ENCODE peak calls at places on chromosome 4, in five cellular contexts. One of them, this sample, is unnamed.

GRCh38 chr4:113474017-113474416 is 287.5 kb downstream of the CAMK2D start:
- DNase-seq in brain microvascular endothelial cell: peak
- DNase-seq in HL-60: no peak
- DNase-seq in dorsolateral prefrontal cortex: no peak
- DNase-seq in upper lobe of right lung: no peak
- DNase-seq in this sample: no peak

GRCh38 chr4:183436417-183436816 is 8.0 kb upstream of the CDKN2AIP start:
- DNase-seq in brain microvascular endothelial cell: no peak
- DNase-seq in HL-60: no peak
- DNase-seq in dorsolateral prefrontal cortex: no peak
- DNase-seq in upper lobe of right lung: no peak
- DNase-seq in this sample: no peak

GRCh38 chr4:102693266-102693850 is 67.4 kb downstream of the MANBA start:
- DNase-seq in brain microvascular endothelial cell: no peak
- DNase-seq in HL-60: no peak
- DNase-seq in dorsolateral prefrontal cortex: no peak
- DNase-seq in upper lobe of right lung: no peak
- DNase-seq in this sample: no peak

GRCh38 chr4:168981460-168981859 is 28.6 kb downstream of the CBR4 start:
- DNase-seq in brain microvascular endothelial cell: no peak
- DNase-seq in HL-60: no peak
- DNase-seq in dorsolateral prefrontal cortex: no peak
- DNase-seq in upper lobe of right lung: no peak
- DNase-seq in this sample: no peak

GRCh38 chr4:173362666-173363065 is 8.1 kb upstream of the SAP30 start:
- DNase-seq in brain microvascular endothelial cell: no peak
- DNase-seq in HL-60: no peak
- DNase-seq in dorsolateral prefrontal cortex: no peak
- DNase-seq in upper lobe of right lung: no peak
- DNase-seq in this sample: peak

GRCh38 chr4:3284734-3285557 is 7.9 kb upstream of the RGS12 start:
- DNase-seq in brain microvascular endothelial cell: no peak
- DNase-seq in HL-60: no peak
- DNase-seq in dorsolateral prefrontal cortex: peak
- DNase-seq in upper lobe of right lung: no peak
- DNase-seq in this sample: no peak

GRCh38 chr4:17702666-17703065 is 78.8 kb downstream of the FAM184B start:
- DNase-seq in brain microvascular endothelial cell: no peak
- DNase-seq in HL-60: no peak
- DNase-seq in dorsolateral prefrontal cortex: no peak
- DNase-seq in upper lobe of right lung: no peak
- DNase-seq in this sample: no peak

GRCh38 chr4:165112258-165113156 is at the start of gene TMEM192:
- DNase-seq in brain microvascular endothelial cell: peak
- DNase-seq in HL-60: peak
- DNase-seq in dorsolateral prefrontal cortex: peak
- DNase-seq in upper lobe of right lung: peak
- DNase-seq in this sample: peak

GRCh38 chr4:150250998-150251651 is 172.9 kb downstream of the DCLK2 start:
- DNase-seq in brain microvascular endothelial cell: no peak
- DNase-seq in HL-60: no peak
- DNase-seq in dorsolateral prefrontal cortex: no peak
- DNase-seq in upper lobe of right lung: no peak
- DNase-seq in this sample: peak

GRCh38 chr4:174402470-174403176 is 118.9 kb downstream of the CEP44 start:
- DNase-seq in brain microvascular endothelial cell: no peak
- DNase-seq in HL-60: no peak
- DNase-seq in dorsolateral prefrontal cortex: no peak
- DNase-seq in upper lobe of right lung: no peak
- DNase-seq in this sample: no peak

GRCh38 chr4:3518941-3519340 is 13.3 kb downstream of the LRPAP1 start:
- DNase-seq in brain microvascular endothelial cell: no peak
- DNase-seq in HL-60: no peak
- DNase-seq in dorsolateral prefrontal cortex: no peak
- DNase-seq in upper lobe of right lung: no peak
- DNase-seq in this sample: no peak

GRCh38 chr4:56127698-56128097 is 179.0 kb downstream of the CEP135 start:
- DNase-seq in brain microvascular endothelial cell: no peak
- DNase-seq in HL-60: no peak
- DNase-seq in dorsolateral prefrontal cortex: no peak
- DNase-seq in upper lobe of right lung: no peak
- DNase-seq in this sample: no peak

GRCh38 chr4:137656661-137657060 is 124.4 kb upstream of the PCDH18 start:
- DNase-seq in brain microvascular endothelial cell: no peak
- DNase-seq in HL-60: no peak
- DNase-seq in dorsolateral prefrontal cortex: no peak
- DNase-seq in upper lobe of right lung: no peak
- DNase-seq in this sample: no peak

GRCh38 chr4:37902738-37903693 is 12.1 kb downstream of the TBC1D1 start:
- DNase-seq in brain microvascular endothelial cell: no peak
- DNase-seq in HL-60: no peak
- DNase-seq in dorsolateral prefrontal cortex: no peak
- DNase-seq in upper lobe of right lung: no peak
- DNase-seq in this sample: no peak

GRCh38 chr4:118829107-118829506 is 6.8 kb downstream of the SEC24D start:
- DNase-seq in brain microvascular endothelial cell: no peak
- DNase-seq in HL-60: no peak
- DNase-seq in dorsolateral prefrontal cortex: no peak
- DNase-seq in upper lobe of right lung: no peak
- DNase-seq in this sample: no peak
- H3K4me3 ChIP-seq in brain microvascular endothelial cell: no peak
- H3K4me3 ChIP-seq in HL-60: no peak
- H3K4me3 ChIP-seq in dorsolateral prefrontal cortex: no peak
- H3K4me3 ChIP-seq in upper lobe of right lung: no peak
- H3K4me3 ChIP-seq in this sample: no peak

DNA sequence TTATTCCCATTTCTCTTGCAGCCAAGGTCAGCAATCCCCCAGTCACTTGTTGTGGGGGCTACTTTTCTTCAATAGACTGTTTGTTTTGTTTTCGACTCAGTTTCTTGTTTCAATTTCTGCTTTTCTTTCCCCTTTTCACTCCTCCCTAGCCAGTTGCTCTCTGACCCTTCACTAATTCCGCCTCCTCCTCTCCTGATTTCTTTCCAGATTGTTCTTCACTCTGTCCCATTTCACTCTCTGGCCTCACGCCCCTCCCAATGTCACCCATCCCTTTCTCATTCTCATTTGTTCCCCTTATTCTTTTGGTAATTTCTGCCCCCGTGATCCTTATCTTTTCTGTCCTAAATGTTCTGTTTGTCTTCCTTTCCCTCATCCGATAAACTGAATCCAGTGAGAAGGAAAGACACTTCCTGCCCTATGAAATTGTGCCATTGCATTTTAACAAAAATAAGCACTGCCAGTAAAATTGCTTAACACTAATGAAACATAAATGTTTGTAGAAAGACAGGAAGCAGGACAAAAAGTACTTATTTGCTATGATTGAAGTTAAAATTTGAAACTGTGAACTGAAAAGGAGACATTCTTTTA is 94.5 kb upstream of the RASGEF1B start:
- DNase-seq in brain microvascular endothelial cell: no peak
- DNase-seq in HL-60: no peak
- DNase-seq in dorsolateral prefrontal cortex: no peak
- DNase-seq in upper lobe of right lung: no peak
- DNase-seq in this sample: no peak
- H3K27ac ChIP-seq in brain microvascular endothelial cell: no peak
- H3K27ac ChIP-seq in HL-60: no peak
- H3K27ac ChIP-seq in dorsolateral prefrontal cortex: peak
- H3K27ac ChIP-seq in upper lobe of right lung: peak
- H3K27ac ChIP-seq in this sample: peak

GRCh38 chr4:85708468-85708867 is 233.5 kb downstream of the ARHGAP24 start:
- DNase-seq in brain microvascular endothelial cell: no peak
- DNase-seq in HL-60: no peak
- DNase-seq in dorsolateral prefrontal cortex: no peak
- DNase-seq in upper lobe of right lung: no peak
- DNase-seq in this sample: no peak
- TF ChIP-seq CTCF in brain microvascular endothelial cell: no peak
- TF ChIP-seq CTCF in HL-60: no peak
- TF ChIP-seq CTCF in dorsolateral prefrontal cortex: no peak
- TF ChIP-seq CTCF in upper lobe of right lung: no peak
- TF ChIP-seq CTCF in this sample: no peak

GRCh38 chr4:86442881-86443280 is 83.0 kb upstream of the MAPK10 start:
- DNase-seq in brain microvascular endothelial cell: no peak
- DNase-seq in HL-60: no peak
- DNase-seq in dorsolateral prefrontal cortex: no peak
- DNase-seq in upper lobe of right lung: no peak
- DNase-seq in this sample: no peak
- H3K4me3 ChIP-seq in brain microvascular endothelial cell: no peak
- H3K4me3 ChIP-seq in HL-60: no peak
- H3K4me3 ChIP-seq in dorsolateral prefrontal cortex: no peak
- H3K4me3 ChIP-seq in upper lobe of right lung: no peak
- H3K4me3 ChIP-seq in this sample: no peak